ENCODE peak calls at places on chromosomes 4 and X, in seven cellular contexts. U, W, P, L, O, G and K are unnamed samples.

GRCh38 chr4:899556-899906 is 32.6 kb downstream of the GAK start:
- DNase-seq in U (no peak), W (no peak), P (no peak), L (peak), O (no peak), G (no peak), K (no peak)

GRCh38 chrX:153214934-153215333 is 35.9 kb downstream of the MAGEA1 start:
- DNase-seq in U (no peak), W (no peak), P (no peak), L (no peak), O (no peak), G (no peak), K (peak)

GRCh38 chr4:99234331-99235010 is 15.4 kb upstream of the ADH6 start:
- DNase-seq in U (peak), W (peak), P (no peak), L (no peak), O (no peak), G (no peak), K (no peak)

GRCh38 chrX:17744896-17745523 is 7.7 kb downstream of the SCML1 start:
- DNase-seq in U (peak), W (peak), P (peak), L (no peak), O (no peak), G (no peak), K (peak)

GRCh38 chr4:125518281-125518680 is 203.5 kb downstream of the FAT4 start:
- DNase-seq in U (no peak), W (no peak), P (no peak), L (no peak), O (no peak), G (no peak), K (no peak)

GRCh38 chr4:8435656-8436121 is 4.8 kb downstream of the ACOX3 start:
- DNase-seq in U (peak), W (no peak), P (no peak), L (no peak), O (no peak), G (peak), K (peak)

GRCh38 chr4:90215286-90215685 is 88.1 kb downstream of the CCSER1 start:
- DNase-seq in U (no peak), W (peak), P (no peak), L (no peak), O (peak), G (no peak), K (no peak)

GRCh38 chr4:188665466-188665865 is 526.2 kb downstream of the TRIML1 start:
- DNase-seq in U (no peak), W (no peak), P (no peak), L (no peak), O (no peak), G (no peak), K (no peak)

GRCh38 chrX:78652971-78653822 is 5.9 kb downstream of the RTL3 start:
- DNase-seq in U (peak), W (peak), P (peak), L (no peak), O (no peak), G (peak), K (peak)

GRCh38 chr4:184598753-184599491 is 50.3 kb downstream of the CASP3 start:
- DNase-seq in U (peak), W (no peak), P (no peak), L (peak), O (no peak), G (no peak), K (no peak)

GRCh38 chr4:60737858-60738257 is 462.3 kb upstream of the ADGRL3 start:
- DNase-seq in U (peak), W (no peak), P (no peak), L (no peak), O (peak), G (no peak), K (no peak)

GRCh38 chrX:15790766-15791380 is 589 bp downstream of the ZRSR2 start:
- DNase-seq in U (peak), W (peak), P (peak), L (no peak), O (peak), G (no peak), K (peak)

GRCh38 chr4:159983080-159983479 is 880.2 kb downstream of the RAPGEF2 start:
- DNase-seq in U (no peak), W (peak), P (no peak), L (no peak), O (no peak), G (no peak), K (no peak)

GRCh38 chr4:5747746-5748365 is 36.9 kb downstream of the EVC start:
- DNase-seq in U (peak), W (peak), P (no peak), L (no peak), O (peak), G (no peak), K (no peak)

GRCh38 chr4:9771069-9771468 is 10.4 kb upstream of the DRD5 start:
- DNase-seq in U (no peak), W (peak), P (no peak), L (no peak), O (peak), G (no peak), K (no peak)

GRCh38 chrX:114584434-114584943 is 603 bp downstream of the HTR2C start:
- DNase-seq in U (no peak), W (no peak), P (no peak), L (peak), O (no peak), G (no peak), K (no peak)

GRCh38 chr4:68904786-68905185 is 46.8 kb downstream of the UGT2A3 start:
- DNase-seq in U (peak), W (peak), P (no peak), L (no peak), O (no peak), G (no peak), K (peak)

GRCh38 chr4:76804060-76804459 is 93.9 kb downstream of the SOWAHB start:
- DNase-seq in U (peak), W (no peak), P (no peak), L (no peak), O (no peak), G (no peak), K (no peak)

GRCh38 chr4:85084371-85085170 is 118.1 kb upstream of the WDFY3 start:
- DNase-seq in U (peak), W (peak), P (peak), L (no peak), O (peak), G (peak), K (peak)

GRCh38 chr4:101792056-101792575 is 1.6 kb downstream of the BANK1 start:
- DNase-seq in U (no peak), W (no peak), P (peak), L (no peak), O (peak), G (no peak), K (peak)

GRCh38 chr4:8534129-8534528 is 46.1 kb upstream of the GPR78 start:
- DNase-seq in U (peak), W (peak), P (no peak), L (no peak), O (peak), G (no peak), K (peak)

GRCh38 chr4:26144526-26145167 is 176.2 kb upstream of the RBPJ start:
- DNase-seq in U (peak), W (peak), P (no peak), L (no peak), O (peak), G (no peak), K (no peak)

GRCh38 chr4:94516067-94516466 is 64.3 kb downstream of the PDLIM5 start:
- DNase-seq in U (peak), W (peak), P (peak), L (no peak), O (peak), G (no peak), K (no peak)